ENCODE peak calls at places on chromosomes 7 and 10, in six cellular contexts. M is neural progenitor cell, U is body of pancreas, B is brain microvascular endothelial cell, F is tibial artery, E is thoracic aorta. D is an unnamed sample.
A peak's percentile ranks its signal among the peaks of the same experiment; 100 is the strongest.

GRCh38 chr10:110407301-110408170 is 90.2 kb upstream of the DUSP5 start:
- DNase-seq in M (no peak), U (no peak), B (no peak), F (no peak), E (no peak), D (no peak)

GRCh38 chr10:75209325-75210192 is 1.0 kb upstream of the VDAC2 start:
- DNase-seq in M (no peak), U (peak; percentile 77), B (peak; percentile 66), F (peak; percentile 93), E (peak; percentile 43), D (peak; percentile 63)

GRCh38 chr10:121244791-121245190 is 353.5 kb downstream of the FGFR2 start:
- DNase-seq in M (no peak), U (no peak), B (no peak), F (no peak), E (no peak), D (no peak)

GRCh38 chr10:76124230-76124629 is 692.8 kb downstream of the LRMDA start:
- DNase-seq in M (no peak), U (no peak), B (no peak), F (no peak), E (no peak), D (no peak)

GRCh38 chr10:99694171-99694570 is 34.9 kb downstream of the ENTPD7 start:
- DNase-seq in M (no peak), U (no peak), B (peak; percentile 61), F (no peak), E (no peak), D (no peak)

GRCh38 chr7:27868117-27868516 is 128.2 kb downstream of the TAX1BP1 start:
- DNase-seq in M (no peak), U (no peak), B (peak; percentile 20), F (no peak), E (no peak), D (no peak)

GRCh38 chr10:58782876-58783859 is 270.5 kb downstream of the BICC1 start:
- DNase-seq in M (no peak), U (peak; percentile 16), B (no peak), F (peak; percentile 67), E (no peak), D (no peak)

GRCh38 chr7:143395187-143396149 is 13.2 kb downstream of the EPHA1 start:
- DNase-seq in M (no peak), U (no peak), B (no peak), F (peak; percentile 59), E (no peak), D (no peak)

GRCh38 chr7:101950450-101951119 is 133.2 kb downstream of the CUX1 start:
- DNase-seq in M (peak; percentile 35), U (no peak), B (peak; percentile 49), F (no peak), E (no peak), D (no peak)

GRCh38 chr10:103929396-103929921 is 11.5 kb upstream of the STN1 start:
- DNase-seq in M (no peak), U (no peak), B (no peak), F (no peak), E (no peak), D (no peak)

GRCh38 chr10:4343798-4344370 is 482.1 kb upstream of the AKR1E2 start:
- DNase-seq in M (no peak), U (no peak), B (no peak), F (no peak), E (no peak), D (no peak)

GRCh38 chr10:50471583-50471975 is 152.2 kb downstream of the SGMS1 start:
- DNase-seq in M (no peak), U (no peak), B (no peak), F (no peak), E (no peak), D (no peak)

GRCh38 chr10:100873825-100874326 is 38.9 kb upstream of the SLF2 start:
- DNase-seq in M (peak; percentile 91), U (no peak), B (no peak), F (no peak), E (no peak), D (no peak)

GRCh38 chr10:63703740-63704345 is 182.6 kb downstream of the REEP3 start:
- DNase-seq in M (no peak), U (peak; percentile 88), B (no peak), F (no peak), E (no peak), D (no peak)

GRCh38 chr10:30591249-30591670 is 38.3 kb downstream of the LYZL2 start:
- DNase-seq in M (peak; percentile 60), U (peak; percentile 45), B (peak; percentile 32), F (no peak), E (no peak), D (no peak)

GRCh38 chr10:124296121-124296812 is 122.5 kb downstream of the OAT start:
- DNase-seq in M (no peak), U (no peak), B (no peak), F (no peak), E (no peak), D (no peak)

GRCh38 chr7:16904086-16904485 is 22.3 kb upstream of the AGR3 start:
- DNase-seq in M (no peak), U (no peak), B (no peak), F (no peak), E (no peak), D (no peak)

GRCh38 chr7:16905300-16906044 is 23.7 kb upstream of the AGR3 start:
- DNase-seq in M (peak; percentile 28), U (no peak), B (peak; percentile 61), F (no peak), E (no peak), D (no peak)

DNA sequence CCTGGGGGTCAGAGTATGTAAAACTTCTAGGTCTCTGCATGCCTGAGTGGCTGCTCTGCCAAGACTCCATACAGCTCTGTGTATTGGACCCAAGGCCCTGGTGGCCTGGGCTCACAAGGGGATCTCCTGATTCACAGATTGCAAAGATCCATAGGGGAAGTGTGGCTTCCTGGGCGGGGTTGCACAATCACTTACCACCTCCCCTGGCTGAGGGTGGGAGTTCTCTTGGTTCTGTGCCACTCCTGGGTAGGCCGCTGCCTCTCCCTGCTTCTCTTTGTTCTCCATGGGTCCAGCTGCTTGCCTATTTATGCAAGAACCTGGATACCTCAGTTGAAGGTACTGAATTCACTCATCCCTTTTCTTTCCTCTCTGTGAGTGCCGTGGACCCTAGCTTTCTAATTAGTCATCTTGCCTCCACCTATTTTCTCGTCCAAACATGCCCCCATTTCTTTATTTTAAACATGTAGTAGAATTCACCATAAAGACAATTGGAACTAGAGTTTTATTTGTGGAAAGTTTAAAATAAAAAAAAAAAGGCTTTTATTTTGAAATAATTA is 18.5 kb upstream of the AGR3 start:
- DNase-seq in M (no peak), U (no peak), B (no peak), F (no peak), E (no peak), D (no peak)
- TF ChIP-seq CTCF in M (no peak), U (no peak), B (no peak), F (no peak), E (no peak), D (no peak)

GRCh38 chr10:69783515-69783914 is 18.2 kb upstream of the COL13A1 start:
- DNase-seq in M (no peak), U (no peak), B (no peak), F (no peak), E (no peak), D (no peak)
- H3K27me3 ChIP-seq in M (peaks cover 38% of the 10 kb centered on the region), U (no peaks in the 10 kb centered on the region), B (peaks cover 18% of the 10 kb centered on the region), F (no peaks in the 10 kb centered on the region), E (no peaks in the 10 kb centered on the region), D (no peaks in the 10 kb centered on the region)

DNA sequence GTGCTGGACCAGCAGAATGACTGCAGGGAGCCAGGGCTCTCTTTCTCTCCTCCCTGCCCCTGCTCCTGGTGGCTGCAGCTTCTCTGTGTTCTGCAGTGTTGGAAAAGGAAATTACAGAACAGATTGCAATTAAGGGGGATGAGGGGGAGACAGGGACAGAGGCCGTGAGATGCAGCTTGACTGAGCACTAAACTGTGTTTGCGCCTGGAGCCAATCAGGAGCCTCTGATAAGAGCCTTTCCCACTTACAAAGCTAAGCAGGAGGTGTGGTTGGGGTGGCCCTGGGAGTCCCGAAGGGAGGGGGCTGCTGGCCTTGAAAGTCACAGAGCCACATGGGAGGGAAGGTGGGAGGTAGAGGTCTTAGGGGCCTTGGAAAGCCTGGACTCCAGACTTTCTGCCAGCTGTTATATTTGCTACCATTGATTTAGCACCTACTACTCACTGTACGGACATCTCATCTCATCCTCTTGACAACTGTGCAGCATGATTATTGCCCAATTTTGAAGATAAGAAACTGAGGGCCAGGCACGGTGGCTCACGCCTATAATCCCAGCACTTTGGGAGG is 26.7 kb downstream of the TRIM8 start:
- DNase-seq in M (no peak), U (peak; percentile 63), B (no peak), F (peak; percentile 47), E (no peak), D (no peak)
- H3K27ac ChIP-seq in M (no peak overlapping the region), U (peak overlapping the region; percentile 86), B (no peak overlapping the region), F (no peak overlapping the region), E (no peak overlapping the region), D (peak overlapping the region; percentile 88)

DNA sequence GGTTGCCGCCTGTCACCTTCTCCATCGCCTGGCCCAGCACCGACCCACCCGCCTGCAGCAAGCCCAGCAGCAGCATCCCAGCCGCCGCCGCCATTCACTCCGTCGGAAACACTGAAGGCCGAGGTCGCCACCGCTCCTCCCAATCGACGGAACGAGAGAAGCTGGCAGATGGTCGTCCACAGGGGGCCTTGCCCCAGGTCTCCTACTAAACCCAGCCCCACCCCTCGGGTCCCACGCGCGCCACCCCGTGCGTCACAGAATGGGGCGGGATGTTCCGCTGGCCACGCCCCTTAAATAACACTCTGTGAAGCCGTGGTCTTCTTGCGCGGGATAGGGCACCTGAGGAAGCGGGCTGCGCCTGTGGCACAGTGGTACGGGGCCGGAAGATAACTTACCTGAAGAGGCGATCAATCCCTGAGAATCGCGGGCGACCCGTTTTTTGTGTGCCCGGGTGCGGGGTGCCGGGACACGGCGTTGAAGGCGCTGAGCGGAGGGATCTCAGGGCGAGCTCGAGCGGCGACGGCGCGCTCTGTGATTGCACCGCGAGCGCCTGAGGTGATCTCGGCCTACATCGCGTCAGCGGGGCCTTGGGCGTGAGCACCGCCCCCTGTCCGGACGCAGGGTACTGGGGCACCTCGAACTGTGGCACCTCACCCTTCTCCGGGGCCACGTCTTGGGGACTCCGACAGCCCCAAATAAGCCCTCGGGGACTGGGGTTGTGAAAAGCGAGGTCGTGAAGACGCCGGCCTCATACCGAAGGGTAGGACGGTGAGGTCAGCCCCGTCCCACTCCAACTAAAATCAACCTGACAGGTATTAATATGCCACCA is at the start of gene CYP51A1:
- DNase-seq in M (peak; percentile 93), U (peak; percentile 92), B (peak; percentile 93), F (peak; percentile 97), E (peak; percentile 79), D (peak; percentile 94)
- TF ChIP-seq CTCF in M (peak; percentile 11), U (peak; percentile 25), B (peak; percentile 21), F (no peak), E (no peak), D (peak; percentile 48)

GRCh38 chr10:24700911-24701310 is 22.8 kb downstream of the ARHGAP21 start:
- DNase-seq in M (no peak), U (no peak), B (no peak), F (no peak), E (no peak), D (no peak)
- H3K27me3 ChIP-seq in M (no peaks in the 10 kb centered on the region), U (no peaks in the 10 kb centered on the region), B (no peaks in the 10 kb centered on the region), F (no peaks in the 10 kb centered on the region), E (no peaks in the 10 kb centered on the region), D (no peaks in the 10 kb centered on the region)